ENCODE peak calls at places on chromosomes 5 and 9, in nine cellular contexts. One of them, this sample, is unnamed.
A peak's percentile ranks its signal among the peaks of the same experiment; 100 is the strongest.

GRCh38 chr9:136391737-136392537 is 8.0 kb downstream of the SNAPC4 start:
- DNase-seq in epithelial cell of esophagus: no peak
- DNase-seq in MM.1S: no peak
- DNase-seq in ovary: no peak
- DNase-seq in kidney epithelial cell: no peak
- DNase-seq in body of pancreas: no peak
- DNase-seq in mesothelial cell of epicardium: no peak
- DNase-seq in endothelial cell: no peak
- DNase-seq in SK-N-SH: no peak
- DNase-seq in this sample: no peak

GRCh38 chr5:159419567-159419966 is 89.3 kb upstream of the IL12B start:
- DNase-seq in epithelial cell of esophagus: peak; percentile 16
- DNase-seq in MM.1S: no peak
- DNase-seq in ovary: no peak
- DNase-seq in kidney epithelial cell: no peak
- DNase-seq in body of pancreas: no peak
- DNase-seq in mesothelial cell of epicardium: no peak
- DNase-seq in endothelial cell: no peak
- DNase-seq in SK-N-SH: peak; percentile 36
- DNase-seq in this sample: no peak

GRCh38 chr5:132016721-132017250 is 5.3 kb upstream of the ACSL6 start:
- DNase-seq in epithelial cell of esophagus: no peak
- DNase-seq in MM.1S: no peak
- DNase-seq in ovary: no peak
- DNase-seq in kidney epithelial cell: no peak
- DNase-seq in body of pancreas: no peak
- DNase-seq in mesothelial cell of epicardium: no peak
- DNase-seq in endothelial cell: no peak
- DNase-seq in SK-N-SH: no peak
- DNase-seq in this sample: no peak

GRCh38 chr5:42429694-42430093 is 6.5 kb downstream of the GHR start:
- DNase-seq in epithelial cell of esophagus: peak; percentile 6
- DNase-seq in MM.1S: no peak
- DNase-seq in ovary: no peak
- DNase-seq in kidney epithelial cell: no peak
- DNase-seq in body of pancreas: no peak
- DNase-seq in mesothelial cell of epicardium: no peak
- DNase-seq in endothelial cell: no peak
- DNase-seq in SK-N-SH: no peak
- DNase-seq in this sample: no peak

GRCh38 chr9:120713257-120714087 is 798 bp downstream of the MEGF9 start:
- DNase-seq in epithelial cell of esophagus: peak; percentile 16
- DNase-seq in MM.1S: peak; percentile 12
- DNase-seq in ovary: peak; percentile 61
- DNase-seq in kidney epithelial cell: no peak
- DNase-seq in body of pancreas: peak; percentile 34
- DNase-seq in mesothelial cell of epicardium: no peak
- DNase-seq in endothelial cell: peak; percentile 11
- DNase-seq in SK-N-SH: peak; percentile 46
- DNase-seq in this sample: no peak

GRCh38 chr9:3004572-3004971 is 160.7 kb upstream of the PUM3 start:
- DNase-seq in epithelial cell of esophagus: no peak
- DNase-seq in MM.1S: peak; percentile 56
- DNase-seq in ovary: no peak
- DNase-seq in kidney epithelial cell: no peak
- DNase-seq in body of pancreas: no peak
- DNase-seq in mesothelial cell of epicardium: no peak
- DNase-seq in endothelial cell: no peak
- DNase-seq in SK-N-SH: no peak
- DNase-seq in this sample: no peak

GRCh38 chr5:110054240-110054639 is 364.5 kb downstream of the MAN2A1 start:
- DNase-seq in epithelial cell of esophagus: peak; percentile 88
- DNase-seq in MM.1S: peak; percentile 97
- DNase-seq in ovary: no peak
- DNase-seq in kidney epithelial cell: peak; percentile 23
- DNase-seq in body of pancreas: peak; percentile 13
- DNase-seq in mesothelial cell of epicardium: no peak
- DNase-seq in endothelial cell: peak; percentile 11
- DNase-seq in SK-N-SH: peak; percentile 10
- DNase-seq in this sample: no peak

GRCh38 chr9:16718296-16718695 is 152.2 kb downstream of the BNC2 start:
- DNase-seq in epithelial cell of esophagus: no peak
- DNase-seq in MM.1S: no peak
- DNase-seq in ovary: no peak
- DNase-seq in kidney epithelial cell: no peak
- DNase-seq in body of pancreas: no peak
- DNase-seq in mesothelial cell of epicardium: no peak
- DNase-seq in endothelial cell: no peak
- DNase-seq in SK-N-SH: no peak
- DNase-seq in this sample: no peak

GRCh38 chr5:33475706-33476105 is 34.9 kb downstream of the TARS1 start:
- DNase-seq in epithelial cell of esophagus: no peak
- DNase-seq in MM.1S: no peak
- DNase-seq in ovary: no peak
- DNase-seq in kidney epithelial cell: no peak
- DNase-seq in body of pancreas: no peak
- DNase-seq in mesothelial cell of epicardium: no peak
- DNase-seq in endothelial cell: no peak
- DNase-seq in SK-N-SH: no peak
- DNase-seq in this sample: no peak

GRCh38 chr9:98806394-98807069 is 938 bp upstream of the GALNT12 start:
- DNase-seq in epithelial cell of esophagus: peak; percentile 24
- DNase-seq in MM.1S: no peak
- DNase-seq in ovary: no peak
- DNase-seq in kidney epithelial cell: no peak
- DNase-seq in body of pancreas: no peak
- DNase-seq in mesothelial cell of epicardium: no peak
- DNase-seq in endothelial cell: no peak
- DNase-seq in SK-N-SH: no peak
- DNase-seq in this sample: no peak
- TF ChIP-seq CTCF in epithelial cell of esophagus: peak; percentile 43
- TF ChIP-seq CTCF in MM.1S: no peak
- TF ChIP-seq CTCF in ovary: no peak
- TF ChIP-seq CTCF in kidney epithelial cell: no peak
- TF ChIP-seq CTCF in body of pancreas: peak; percentile 15
- TF ChIP-seq CTCF in mesothelial cell of epicardium: no peak
- TF ChIP-seq CTCF in endothelial cell: no peak
- TF ChIP-seq CTCF in SK-N-SH: peak; percentile 51
- TF ChIP-seq CTCF in this sample: no peak

GRCh38 chr5:136689563-136689962 is 324.2 kb upstream of the TRPC7 start:
- DNase-seq in epithelial cell of esophagus: no peak
- DNase-seq in MM.1S: no peak
- DNase-seq in ovary: no peak
- DNase-seq in kidney epithelial cell: no peak
- DNase-seq in body of pancreas: no peak
- DNase-seq in mesothelial cell of epicardium: no peak
- DNase-seq in endothelial cell: no peak
- DNase-seq in SK-N-SH: no peak
- DNase-seq in this sample: no peak

GRCh38 chr5:136686192-136686872 is 321.0 kb upstream of the TRPC7 start:
- DNase-seq in epithelial cell of esophagus: peak; percentile 84
- DNase-seq in MM.1S: peak; percentile 39
- DNase-seq in ovary: no peak
- DNase-seq in kidney epithelial cell: peak; percentile 5
- DNase-seq in body of pancreas: no peak
- DNase-seq in mesothelial cell of epicardium: no peak
- DNase-seq in endothelial cell: peak; percentile 5
- DNase-seq in SK-N-SH: no peak
- DNase-seq in this sample: no peak
- TF ChIP-seq CTCF in epithelial cell of esophagus: peak; percentile 75
- TF ChIP-seq CTCF in MM.1S: peak; percentile 41
- TF ChIP-seq CTCF in ovary: no peak
- TF ChIP-seq CTCF in kidney epithelial cell: peak; percentile 59
- TF ChIP-seq CTCF in body of pancreas: no peak
- TF ChIP-seq CTCF in mesothelial cell of epicardium: no peak
- TF ChIP-seq CTCF in endothelial cell: peak; percentile 15
- TF ChIP-seq CTCF in SK-N-SH: peak; percentile 55
- TF ChIP-seq CTCF in this sample: no peak

GRCh38 chr5:57402761-57403160 is 79.8 kb downstream of the ACTBL2 start:
- DNase-seq in epithelial cell of esophagus: no peak
- DNase-seq in MM.1S: no peak
- DNase-seq in ovary: no peak
- DNase-seq in kidney epithelial cell: no peak
- DNase-seq in body of pancreas: no peak
- DNase-seq in mesothelial cell of epicardium: no peak
- DNase-seq in endothelial cell: no peak
- DNase-seq in SK-N-SH: no peak
- DNase-seq in this sample: no peak
- TF ChIP-seq CTCF in epithelial cell of esophagus: no peak
- TF ChIP-seq CTCF in MM.1S: no peak
- TF ChIP-seq CTCF in ovary: no peak
- TF ChIP-seq CTCF in kidney epithelial cell: no peak
- TF ChIP-seq CTCF in body of pancreas: no peak
- TF ChIP-seq CTCF in mesothelial cell of epicardium: no peak
- TF ChIP-seq CTCF in endothelial cell: no peak
- TF ChIP-seq CTCF in SK-N-SH: no peak
- TF ChIP-seq CTCF in this sample: no peak

GRCh38 chr5:151448038-151448985 is 909 bp downstream of the SLC36A1 start:
- DNase-seq in epithelial cell of esophagus: peak; percentile 48
- DNase-seq in MM.1S: peak; percentile 43
- DNase-seq in ovary: no peak
- DNase-seq in kidney epithelial cell: no peak
- DNase-seq in body of pancreas: peak; percentile 39
- DNase-seq in mesothelial cell of epicardium: no peak
- DNase-seq in endothelial cell: peak; percentile 10
- DNase-seq in SK-N-SH: no peak
- DNase-seq in this sample: no peak
- TF ChIP-seq CTCF in epithelial cell of esophagus: peak; percentile 48
- TF ChIP-seq CTCF in MM.1S: peak; percentile 20
- TF ChIP-seq CTCF in ovary: no peak
- TF ChIP-seq CTCF in kidney epithelial cell: peak; percentile 26
- TF ChIP-seq CTCF in body of pancreas: peak; percentile 17
- TF ChIP-seq CTCF in mesothelial cell of epicardium: no peak
- TF ChIP-seq CTCF in endothelial cell: no peak
- TF ChIP-seq CTCF in SK-N-SH: peak; percentile 12
- TF ChIP-seq CTCF in this sample: no peak

DNA sequence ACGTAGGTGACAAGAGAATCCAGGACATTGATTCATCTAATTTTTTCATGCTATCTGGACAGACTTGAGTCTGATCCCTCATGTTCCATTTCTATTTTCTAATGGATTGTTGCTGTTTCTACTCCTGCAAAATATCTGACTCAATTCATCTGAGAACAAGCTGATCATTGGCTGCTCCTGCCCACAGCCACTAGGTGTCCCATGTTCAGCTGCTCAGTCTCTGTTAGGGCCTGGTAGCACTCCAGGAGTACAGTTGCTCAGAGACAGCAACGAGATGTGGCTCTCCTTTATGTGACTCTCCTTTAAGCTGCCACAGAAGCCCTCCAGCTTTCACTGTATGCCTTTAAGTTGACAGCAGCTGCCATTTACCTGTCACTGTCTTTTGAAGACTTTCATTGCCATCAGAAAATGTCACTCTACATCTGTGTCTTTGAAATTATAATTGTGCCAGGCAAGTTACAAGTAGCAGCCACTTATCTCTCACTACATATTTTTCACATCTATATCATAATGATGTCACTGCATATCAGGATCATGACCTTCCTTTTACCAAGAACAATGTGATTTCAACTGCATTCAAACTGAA is 1944.2 kb upstream of the NUDT12 start:
- DNase-seq in epithelial cell of esophagus: peak; percentile 54
- DNase-seq in MM.1S: peak; percentile 16
- DNase-seq in ovary: no peak
- DNase-seq in kidney epithelial cell: no peak
- DNase-seq in body of pancreas: no peak
- DNase-seq in mesothelial cell of epicardium: no peak
- DNase-seq in endothelial cell: peak; percentile 28
- DNase-seq in SK-N-SH: no peak
- DNase-seq in this sample: no peak
- TF ChIP-seq CTCF in epithelial cell of esophagus: peak; percentile 76
- TF ChIP-seq CTCF in MM.1S: peak; percentile 23
- TF ChIP-seq CTCF in ovary: no peak
- TF ChIP-seq CTCF in kidney epithelial cell: peak; percentile 60
- TF ChIP-seq CTCF in body of pancreas: no peak
- TF ChIP-seq CTCF in mesothelial cell of epicardium: no peak
- TF ChIP-seq CTCF in endothelial cell: peak; percentile 27
- TF ChIP-seq CTCF in SK-N-SH: peak; percentile 47
- TF ChIP-seq CTCF in this sample: no peak

GRCh38 chr5:66826696-66827095 is 230.5 kb downstream of the MAST4 start:
- DNase-seq in epithelial cell of esophagus: no peak
- DNase-seq in MM.1S: no peak
- DNase-seq in ovary: no peak
- DNase-seq in kidney epithelial cell: no peak
- DNase-seq in body of pancreas: no peak
- DNase-seq in mesothelial cell of epicardium: no peak
- DNase-seq in endothelial cell: no peak
- DNase-seq in SK-N-SH: no peak
- DNase-seq in this sample: no peak

GRCh38 chr5:66828551-66829421 is 232.6 kb downstream of the MAST4 start:
- DNase-seq in epithelial cell of esophagus: peak; percentile 89
- DNase-seq in MM.1S: peak; percentile 44
- DNase-seq in ovary: peak; percentile 54
- DNase-seq in kidney epithelial cell: peak; percentile 81
- DNase-seq in body of pancreas: peak; percentile 64
- DNase-seq in mesothelial cell of epicardium: peak; percentile 26
- DNase-seq in endothelial cell: peak; percentile 65
- DNase-seq in SK-N-SH: peak; percentile 39
- DNase-seq in this sample: peak; percentile 72

GRCh38 chr5:66829826-66830225 is 233.6 kb downstream of the MAST4 start:
- DNase-seq in epithelial cell of esophagus: peak; percentile 86
- DNase-seq in MM.1S: peak; percentile 78
- DNase-seq in ovary: no peak
- DNase-seq in kidney epithelial cell: peak; percentile 48
- DNase-seq in body of pancreas: no peak
- DNase-seq in mesothelial cell of epicardium: no peak
- DNase-seq in endothelial cell: no peak
- DNase-seq in SK-N-SH: no peak
- DNase-seq in this sample: no peak

GRCh38 chr5:66828046-66828550 is 231.9 kb downstream of the MAST4 start:
- DNase-seq in epithelial cell of esophagus: no peak
- DNase-seq in MM.1S: peak; percentile 12
- DNase-seq in ovary: no peak
- DNase-seq in kidney epithelial cell: no peak
- DNase-seq in body of pancreas: no peak
- DNase-seq in mesothelial cell of epicardium: no peak
- DNase-seq in endothelial cell: no peak
- DNase-seq in SK-N-SH: no peak
- DNase-seq in this sample: no peak

GRCh38 chr5:66830636-66831035 is 234.4 kb downstream of the MAST4 start:
- DNase-seq in epithelial cell of esophagus: peak; percentile 80
- DNase-seq in MM.1S: peak; percentile 24
- DNase-seq in ovary: no peak
- DNase-seq in kidney epithelial cell: no peak
- DNase-seq in body of pancreas: no peak
- DNase-seq in mesothelial cell of epicardium: no peak
- DNase-seq in endothelial cell: no peak
- DNase-seq in SK-N-SH: no peak
- DNase-seq in this sample: no peak
- TF ChIP-seq CTCF in epithelial cell of esophagus: no peak
- TF ChIP-seq CTCF in MM.1S: peak; percentile 22
- TF ChIP-seq CTCF in ovary: no peak
- TF ChIP-seq CTCF in kidney epithelial cell: no peak
- TF ChIP-seq CTCF in body of pancreas: no peak
- TF ChIP-seq CTCF in mesothelial cell of epicardium: no peak
- TF ChIP-seq CTCF in endothelial cell: no peak
- TF ChIP-seq CTCF in SK-N-SH: peak; percentile 32
- TF ChIP-seq CTCF in this sample: no peak

GRCh38 chr5:82107277-82107676 is 135.5 kb downstream of the ATG10 start:
- DNase-seq in epithelial cell of esophagus: peak; percentile 48
- DNase-seq in MM.1S: peak; percentile 29
- DNase-seq in ovary: no peak
- DNase-seq in kidney epithelial cell: no peak
- DNase-seq in body of pancreas: no peak
- DNase-seq in mesothelial cell of epicardium: no peak
- DNase-seq in endothelial cell: no peak
- DNase-seq in SK-N-SH: no peak
- DNase-seq in this sample: no peak
- TF ChIP-seq CTCF in epithelial cell of esophagus: peak; percentile 62
- TF ChIP-seq CTCF in MM.1S: peak; percentile 45
- TF ChIP-seq CTCF in ovary: peak; percentile 35
- TF ChIP-seq CTCF in kidney epithelial cell: peak; percentile 37
- TF ChIP-seq CTCF in body of pancreas: peak; percentile 19
- TF ChIP-seq CTCF in mesothelial cell of epicardium: peak; percentile 12
- TF ChIP-seq CTCF in endothelial cell: peak; percentile 33
- TF ChIP-seq CTCF in SK-N-SH: peak; percentile 61
- TF ChIP-seq CTCF in this sample: peak; percentile 31

This sample was measured in CD14-positive monocyte.